ENCODE peak calls at places on chromosomes 11 and 22, in ten cellular contexts. X is fibroblast of lung, Z is AG10803, G is aorta, H is suprapubic skin, P is PC-3, M is ovary, K is H7, S is right cardiac atrium, D is RWPE2. T is an unnamed sample.

GRCh38 chr22:24542641-24543040 is 12.3 kb downstream of the GUCD1 start:
- DNase-seq in X (no peak), Z (no peak), G (no peak), H (no peak), P (no peak), M (no peak), K (no peak), S (peak), D (no peak), T (no peak)

GRCh38 chr22:35305525-35306070 is 5.9 kb downstream of the TOM1 start:
- DNase-seq in X (no peak), Z (peak), G (no peak), H (no peak), P (no peak), M (no peak), K (no peak), S (no peak), D (no peak), T (no peak)

GRCh38 chr11:30712749-30713148 is 126.6 kb upstream of the MPPED2 start:
- DNase-seq in X (no peak), Z (no peak), G (no peak), H (no peak), P (no peak), M (no peak), K (no peak), S (no peak), D (no peak), T (no peak)

GRCh38 chr11:16924462-16924825 is 89.8 kb downstream of the PLEKHA7 start:
- DNase-seq in X (no peak), Z (no peak), G (no peak), H (no peak), P (no peak), M (no peak), K (peak), S (no peak), D (no peak), T (no peak)

GRCh38 chr11:66866420-66867010 is 9.7 kb downstream of the LRFN4 start:
- DNase-seq in X (no peak), Z (no peak), G (no peak), H (no peak), P (no peak), M (no peak), K (peak), S (peak), D (no peak), T (no peak)

GRCh38 chr22:29938285-29938693 is 55.3 kb downstream of the MTMR3 start:
- DNase-seq in X (no peak), Z (no peak), G (no peak), H (no peak), P (no peak), M (no peak), K (no peak), S (no peak), D (no peak), T (no peak)

GRCh38 chr22:39905686-39906085 is 4.8 kb downstream of the GRAP2 start:
- DNase-seq in X (no peak), Z (no peak), G (no peak), H (no peak), P (no peak), M (no peak), K (no peak), S (no peak), D (no peak), T (no peak)

GRCh38 chr22:42905702-42906183 is 48.7 kb upstream of the ARFGAP3 start:
- DNase-seq in X (no peak), Z (no peak), G (peak), H (no peak), P (no peak), M (peak), K (no peak), S (peak), D (no peak), T (no peak)

GRCh38 chr11:119376197-119376847 is 5.2 kb downstream of the USP2 start:
- DNase-seq in X (no peak), Z (no peak), G (no peak), H (no peak), P (no peak), M (peak), K (peak), S (peak), D (peak), T (no peak)

DNA sequence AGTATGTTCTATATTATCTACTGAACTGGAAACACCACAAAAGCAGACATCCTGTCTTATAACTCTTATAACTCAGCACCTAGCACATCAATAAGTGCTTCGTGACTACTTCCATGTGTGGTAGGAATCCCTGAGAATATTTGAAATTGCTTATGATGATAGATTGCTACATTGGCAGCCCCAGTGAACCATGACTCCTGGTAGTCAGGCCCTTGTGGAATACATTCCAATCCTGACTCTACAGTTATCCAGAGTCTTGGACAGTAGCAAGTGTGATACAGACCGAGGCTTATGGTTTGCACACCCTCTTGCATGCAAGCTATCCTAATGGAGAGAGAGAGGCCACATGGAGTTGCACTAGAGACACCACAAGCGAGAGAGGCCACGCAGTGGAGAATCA is 59.5 kb upstream of the PHF21A start:
- DNase-seq in X (peak), Z (peak), G (no peak), H (no peak), P (no peak), M (no peak), K (no peak), S (no peak), D (no peak), T (no peak)
- H3K4me3 ChIP-seq in X (no peak), Z (no peak), G (no peak), H (no peak), P (no peak), M (no peak), K (no peak), S (no peak), D (no peak), T (no peak)

GRCh38 chr22:38012604-38013072 is 28.3 kb upstream of the SOX10 start:
- DNase-seq in X (peak), Z (no peak), G (no peak), H (no peak), P (no peak), M (no peak), K (no peak), S (no peak), D (no peak), T (no peak)

GRCh38 chr22:38005943-38006342 is 21.6 kb upstream of the SOX10 start:
- DNase-seq in X (no peak), Z (no peak), G (no peak), H (no peak), P (no peak), M (no peak), K (no peak), S (no peak), D (no peak), T (no peak)

GRCh38 chr22:38009000-38009806 is 24.8 kb upstream of the SOX10 start:
- DNase-seq in X (no peak), Z (no peak), G (no peak), H (no peak), P (no peak), M (no peak), K (no peak), S (peak), D (no peak), T (no peak)

GRCh38 chr22:38007330-38007902 is 23.1 kb upstream of the SOX10 start:
- DNase-seq in X (no peak), Z (no peak), G (no peak), H (no peak), P (no peak), M (no peak), K (no peak), S (no peak), D (no peak), T (no peak)

DNA sequence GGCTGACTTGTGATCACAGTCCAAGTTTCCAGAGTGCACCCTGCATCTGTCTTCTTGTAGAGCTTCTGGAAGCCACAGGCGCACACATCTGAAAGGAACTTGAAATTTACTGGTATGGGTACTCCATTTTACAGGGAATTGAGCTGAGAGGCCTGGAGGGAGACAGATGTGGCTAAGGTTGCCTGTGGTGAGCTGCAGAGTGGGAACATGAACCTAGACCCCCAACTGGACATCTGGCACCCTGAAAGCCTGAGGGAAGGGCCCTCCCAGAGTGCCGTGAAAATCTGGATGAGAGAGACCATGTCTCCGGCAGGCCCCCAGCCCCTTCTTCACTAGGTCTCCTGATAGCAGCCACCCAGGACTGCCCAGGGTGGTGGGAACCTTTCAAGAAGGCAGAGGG is 22.6 kb upstream of the SOX10 start:
- DNase-seq in X (no peak), Z (no peak), G (no peak), H (no peak), P (no peak), M (no peak), K (no peak), S (no peak), D (no peak), T (no peak)
- H3K4me3 ChIP-seq in X (no peak), Z (no peak), G (no peak), H (no peak), P (no peak), M (no peak), K (no peak), S (no peak), D (no peak), T (no peak)

DNA sequence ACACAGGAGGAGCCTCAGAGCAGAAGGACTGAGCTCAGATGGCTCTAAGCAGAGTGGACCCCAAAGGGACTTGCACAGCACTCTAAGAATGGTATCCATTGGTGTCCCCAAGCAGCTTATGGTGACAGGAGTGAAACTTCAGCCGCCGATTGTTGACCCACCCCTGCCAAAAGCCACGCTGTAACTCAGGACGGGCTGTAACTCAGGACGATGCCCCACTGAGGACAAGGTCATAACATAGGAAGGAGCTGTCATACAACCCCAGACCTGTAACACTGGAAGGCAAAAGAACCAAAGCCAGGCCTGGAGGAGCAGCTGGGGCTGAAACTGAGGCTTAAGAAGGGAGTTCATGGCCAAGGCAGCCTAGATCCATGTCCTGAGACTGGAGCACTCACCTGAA is 14.2 kb downstream of the CD59 start:
- DNase-seq in X (no peak), Z (no peak), G (no peak), H (no peak), P (no peak), M (no peak), K (no peak), S (no peak), D (no peak), T (no peak)
- H3K4me3 ChIP-seq in X (no peak), Z (no peak), G (no peak), H (no peak), P (peak), M (no peak), K (no peak), S (no peak), D (no peak), T (no peak)

DNA sequence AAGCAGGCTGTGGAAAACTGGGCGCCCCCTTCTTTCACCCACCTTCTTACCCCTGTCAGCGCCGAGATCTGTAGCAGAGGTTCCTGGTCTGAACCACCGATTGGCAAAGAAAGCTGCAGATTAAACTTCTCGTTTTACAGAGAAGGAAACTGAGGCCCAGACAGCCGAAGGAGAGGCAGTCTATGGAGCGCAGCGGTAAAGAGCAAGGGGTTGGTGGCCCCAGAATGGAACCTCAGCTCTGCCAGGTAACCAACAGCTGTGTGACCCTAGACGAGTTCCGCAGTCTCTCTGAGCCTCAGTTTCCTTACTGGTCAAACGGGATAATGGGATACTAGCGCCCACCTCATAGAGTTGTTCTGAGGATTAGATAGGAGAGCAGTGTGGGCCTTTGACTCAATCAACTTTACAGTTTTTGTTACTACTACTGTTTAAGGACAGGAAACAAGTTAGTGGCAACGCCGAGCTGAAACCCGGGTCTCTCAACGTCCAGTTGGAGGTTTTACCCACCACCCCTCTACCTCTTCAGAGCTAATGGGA is 3.1 kb upstream of the WT1 start:
- DNase-seq in X (no peak), Z (no peak), G (no peak), H (no peak), P (no peak), M (no peak), K (no peak), S (no peak), D (no peak), T (no peak)
- H3K4me3 ChIP-seq in X (no peak), Z (no peak), G (no peak), H (no peak), P (no peak), M (peak), K (peak), S (no peak), D (no peak), T (no peak)

GRCh38 chr11:126352934-126353801 is 2.3 kb upstream of the ST3GAL4 start:
- DNase-seq in X (peak), Z (peak), G (no peak), H (peak), P (peak), M (no peak), K (peak), S (peak), D (peak), T (no peak)
- H3K4me3 ChIP-seq in X (peak), Z (peak), G (no peak), H (no peak), P (peak), M (no peak), K (no peak), S (no peak), D (no peak), T (no peak)

GRCh38 chr11:118247041-118247440 is 5.1 kb downstream of the MPZL3 start:
- DNase-seq in X (no peak), Z (no peak), G (no peak), H (no peak), P (peak), M (no peak), K (no peak), S (no peak), D (no peak), T (no peak)

GRCh38 chr11:118258410-118258809 is 5.7 kb downstream of the MPZL2 start:
- DNase-seq in X (no peak), Z (no peak), G (no peak), H (no peak), P (peak), M (no peak), K (no peak), S (no peak), D (no peak), T (no peak)

GRCh38 chr11:118251858-118252652 is at the start of gene MPZL3:
- DNase-seq in X (peak), Z (peak), G (peak), H (peak), P (peak), M (peak), K (peak), S (peak), D (peak), T (no peak)

DNA sequence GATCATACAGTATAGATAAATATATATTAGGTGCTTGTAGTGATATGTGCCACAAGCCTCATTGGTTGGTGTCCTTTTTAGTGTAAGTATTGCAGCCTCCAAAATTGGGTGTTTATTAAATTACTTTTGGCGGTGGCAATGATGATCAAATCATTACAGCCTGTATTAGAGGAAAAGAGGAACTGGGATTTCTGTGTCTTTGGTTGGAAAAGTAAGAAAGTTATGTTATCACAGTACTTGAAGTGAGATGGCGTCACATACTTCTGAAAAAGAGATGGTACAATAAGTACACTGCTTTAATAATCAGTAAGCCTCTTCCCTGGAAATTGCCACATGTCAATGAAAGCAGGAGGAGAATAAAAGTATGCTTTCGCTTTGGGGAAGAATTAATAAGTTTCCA is 523 bp upstream of the MPZL3 start:
- DNase-seq in X (no peak), Z (no peak), G (no peak), H (no peak), P (no peak), M (no peak), K (no peak), S (no peak), D (no peak), T (no peak)
- H3K4me3 ChIP-seq in X (no peak), Z (no peak), G (no peak), H (peak), P (peak), M (peak), K (peak), S (peak), D (peak), T (peak)

DNA sequence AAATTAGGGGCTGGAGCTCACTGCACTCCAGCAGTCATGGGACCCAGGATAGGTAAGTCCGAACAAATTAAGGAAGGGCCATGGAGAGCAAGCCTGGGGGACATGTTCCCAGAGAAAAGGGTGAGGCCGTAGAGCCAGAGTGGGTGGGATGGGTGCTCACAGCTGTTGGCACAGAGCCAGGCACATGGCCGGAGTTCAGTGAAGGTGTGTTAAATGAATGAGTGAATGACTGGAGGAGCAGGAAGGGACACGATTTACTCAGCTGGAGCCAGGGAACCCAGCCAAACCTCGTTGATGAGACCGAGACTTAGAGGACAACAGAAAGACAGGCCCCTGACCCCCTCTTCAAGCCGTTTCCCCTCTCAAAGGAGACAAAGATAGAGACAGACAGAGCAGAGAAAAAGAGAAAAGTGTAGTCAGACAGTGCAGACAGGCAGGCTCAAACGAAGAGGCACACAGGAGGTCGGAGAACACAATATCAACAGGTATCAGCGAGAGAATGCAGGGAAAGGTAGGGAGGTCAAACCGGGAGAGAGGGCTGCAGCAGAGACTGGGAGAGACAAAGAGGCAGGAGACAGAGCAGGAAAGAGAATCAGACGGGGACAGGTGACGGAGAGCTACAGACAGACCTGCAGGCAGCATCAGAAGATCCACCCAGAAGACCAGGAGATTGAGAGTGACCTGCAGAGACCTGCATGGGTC is 590 bp downstream of the SLCO2B1 start:
- DNase-seq in X (no peak), Z (no peak), G (peak), H (no peak), P (no peak), M (no peak), K (no peak), S (peak), D (no peak), T (no peak)
- H3K4me3 ChIP-seq in X (no peak), Z (no peak), G (no peak), H (peak), P (no peak), M (peak), K (no peak), S (peak), D (no peak), T (peak)

DNA sequence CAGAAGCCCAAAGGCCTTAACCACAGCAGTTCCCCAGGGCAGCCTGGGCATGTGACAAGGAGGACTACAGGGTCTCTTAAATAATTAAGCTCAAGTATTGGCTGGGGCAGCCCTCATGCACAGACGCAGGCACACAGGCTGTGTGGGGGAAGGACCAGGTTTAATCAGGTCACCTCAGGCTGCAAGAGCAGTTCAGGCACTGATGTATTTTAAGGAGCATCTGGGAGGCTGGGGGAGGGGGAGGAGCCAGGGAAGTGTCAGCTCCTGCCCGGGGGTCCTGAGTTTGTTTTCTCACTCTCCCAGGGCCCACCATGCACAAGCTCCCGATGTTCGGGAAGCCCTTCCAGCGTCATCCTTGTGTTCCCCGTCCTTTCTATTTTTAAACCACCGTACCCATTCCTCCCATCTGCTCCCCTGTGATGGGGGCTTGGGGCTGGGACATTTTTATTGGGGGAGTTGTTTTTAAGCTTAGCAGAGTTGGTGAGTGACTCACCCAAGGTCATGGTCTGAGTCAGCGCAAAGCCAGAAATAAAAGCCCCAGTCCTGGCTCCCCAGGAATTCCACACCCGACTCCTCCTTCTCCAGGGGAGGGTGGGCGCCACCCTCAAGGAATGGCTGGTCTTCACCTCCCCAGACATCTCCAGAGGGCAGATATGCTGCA is 2.4 kb downstream of the CSDC2 start:
- DNase-seq in X (peak), Z (peak), G (peak), H (no peak), P (peak), M (peak), K (peak), S (no peak), D (no peak), T (peak)
- H3K4me3 ChIP-seq in X (peak), Z (peak), G (no peak), H (no peak), P (peak), M (peak), K (no peak), S (peak), D (no peak), T (peak)